ENCODE peak calls at places on chromosomes 16 and 17, in eight cellular contexts. E, U, B, L, N, J, V and I are unnamed samples.

GRCh38 chr16:53430363-53430762 is 3.9 kb upstream of the RBL2 start:
- DNase-seq in J (no peak), U (no peak), V (no peak), B (no peak), N (no peak), L (no peak), E (no peak), I (no peak)

GRCh38 chr16:72172105-72173034 is at the start of gene PMFBP1:
- DNase-seq in B (no peak), E (peak), U (no peak), J (no peak), V (no peak), N (no peak), L (no peak), I (peak)

GRCh38 chr17:27333410-27333980 is 39.6 kb downstream of the WSB1 start:
- DNase-seq in J (no peak), E (no peak), V (no peak), N (no peak), L (no peak), B (no peak), U (no peak), I (no peak)

GRCh38 chr17:21452377-21453143 is 76.4 kb downstream of the KCNJ12 start:
- DNase-seq in U (peak), E (peak), L (no peak), B (peak), N (peak), V (peak), J (no peak), I (peak)

GRCh38 chr17:80882323-80882722 is 109.3 kb upstream of the CHMP6 start:
- DNase-seq in E (no peak), U (no peak), J (no peak), B (peak), N (no peak), V (no peak), L (no peak), I (no peak)

GRCh38 chr17:4043862-4044261 is 79.6 kb upstream of the ATP2A3 start:
- DNase-seq in J (no peak), N (no peak), U (no peak), L (no peak), E (no peak), B (peak), V (peak), I (peak)

GRCh38 chr16:55501549-55502322 is 7.1 kb upstream of the LPCAT2 start:
- DNase-seq in J (no peak), U (no peak), L (no peak), N (no peak), V (no peak), B (no peak), E (peak), I (peak)

GRCh38 chr16:55116165-55116894 is 185.7 kb downstream of the IRX5 start:
- DNase-seq in J (no peak), U (no peak), B (no peak), E (no peak), N (no peak), L (no peak), V (no peak), I (no peak)

GRCh38 chr17:74677558-74678466 is 34.9 kb downstream of the CD300LF start:
- DNase-seq in U (no peak), N (no peak), V (no peak), E (peak), B (peak), L (no peak), J (no peak), I (no peak)

GRCh38 chr16:11729787-11730186 is 12.9 kb downstream of the TXNDC11 start:
- DNase-seq in J (no peak), V (no peak), L (no peak), N (no peak), B (no peak), E (no peak), U (no peak), I (no peak)
- TF ChIP-seq POLR2AphosphoS5 in J (no peak), V (no peak), L (no peak), N (no peak), B (no peak), E (no peak), U (no peak), I (no peak)

GRCh38 chr17:31158741-31159377 is 64.1 kb downstream of the NF1 start:
- DNase-seq in L (no peak), J (no peak), U (no peak), V (no peak), E (no peak), B (no peak), N (no peak), I (no peak)

GRCh38 chr17:31156326-31156725 is 61.5 kb downstream of the NF1 start:
- DNase-seq in B (no peak), V (no peak), E (no peak), N (no peak), U (no peak), J (no peak), L (no peak), I (no peak)

GRCh38 chr17:31152271-31152670 is 57.5 kb downstream of the NF1 start:
- DNase-seq in B (no peak), J (no peak), N (no peak), V (no peak), L (no peak), U (no peak), E (no peak), I (no peak)

DNA sequence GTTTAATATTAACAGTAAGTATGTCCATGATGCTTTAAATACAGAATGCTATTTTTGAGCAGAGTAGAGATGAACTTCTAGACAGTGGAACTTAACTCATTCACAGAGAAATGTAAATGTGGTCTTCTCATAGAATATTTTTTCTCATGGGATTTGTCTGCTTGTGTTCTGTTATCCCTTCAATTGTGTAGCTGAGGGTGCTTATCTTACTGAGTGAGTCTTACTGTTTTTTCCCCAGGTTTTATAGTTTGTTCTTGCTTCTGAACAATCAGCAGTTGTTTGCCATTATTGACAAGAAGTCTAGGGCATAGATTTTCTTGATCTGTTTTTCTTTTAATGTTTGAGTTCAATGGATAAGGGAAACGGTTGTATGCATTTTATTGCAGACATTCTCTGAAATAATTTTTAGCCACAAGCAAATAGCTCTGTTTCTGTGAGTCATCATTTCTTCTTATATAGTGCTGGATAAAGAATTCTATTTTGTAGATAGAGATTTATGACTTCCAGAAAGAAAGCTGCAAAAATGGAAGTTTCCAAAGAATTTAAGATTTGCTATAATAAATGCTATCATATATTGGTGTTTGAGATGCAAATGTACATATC is 60.5 kb downstream of the NF1 start:
- DNase-seq in U (no peak), N (no peak), B (no peak), L (no peak), V (no peak), J (no peak), E (no peak), I (no peak)
- H3K27ac ChIP-seq in U (no peak), N (no peak), B (no peak), L (no peak), V (no peak), J (no peak), E (no peak), I (no peak)

DNA sequence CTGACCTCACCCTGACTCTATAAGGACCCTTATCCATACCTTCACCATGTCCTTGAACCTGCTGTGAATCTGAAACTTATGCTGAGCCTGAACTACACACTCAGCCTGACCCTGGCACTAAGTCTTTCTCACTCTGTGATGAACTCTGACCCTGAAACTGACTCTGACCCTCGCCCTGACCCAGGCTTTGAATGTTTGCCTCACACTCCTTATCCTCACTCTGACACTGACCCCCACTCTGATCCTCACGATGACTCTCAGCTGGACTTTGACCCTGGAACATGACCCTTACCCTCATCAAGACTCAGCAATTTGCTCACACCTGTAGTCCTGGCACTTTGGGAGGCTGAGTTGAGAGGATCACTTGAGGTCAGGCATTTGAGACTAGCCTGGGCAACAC is 4.4 kb downstream of the AHSP start:
- DNase-seq in N (no peak), E (no peak), J (no peak), U (no peak), B (no peak), V (no peak), L (no peak), I (no peak)
- TF ChIP-seq POLR2AphosphoS5 in N (no peak), E (no peak), J (no peak), U (no peak), B (no peak), V (no peak), L (no peak), I (no peak)

GRCh38 chr17:75872434-75873351 is 5.7 kb downstream of the TRIM47 start:
- DNase-seq in E (peak), B (peak), U (no peak), J (peak), L (no peak), V (peak), N (no peak), I (peak)
- H3K27ac ChIP-seq in E (peak), B (peak), U (peak), J (peak), L (peak), V (peak), N (peak), I (peak)